ENCODE peak calls at places on chromosomes 4 and X, in eight cellular contexts. L is dorsolateral prefrontal cortex; Q is CD8-positive, alpha-beta T cell; P is Peyer's patch; Y is kidney; E is tibial artery; H is heart left ventricle; M is PC-3. G is an unnamed sample.

GRCh38 chrX:129731228-129731627 is 7.6 kb upstream of the XPNPEP2 start:
- DNase-seq in L (no peak), Q (no peak), P (no peak), Y (no peak), E (no peak), H (no peak), M (no peak), G (no peak)

GRCh38 chr4:15577508-15577907 is 77.6 kb downstream of the FBXL5 start:
- DNase-seq in L (no peak), Q (no peak), P (no peak), Y (no peak), E (no peak), H (no peak), M (no peak), G (no peak)

GRCh38 chr4:181181331-181181730 is 1061.9 kb upstream of the TENM3 start:
- DNase-seq in L (no peak), Q (no peak), P (no peak), Y (no peak), E (no peak), H (no peak), M (no peak), G (no peak)

GRCh38 chr4:165612936-165613335 is 234.1 kb downstream of the CPE start:
- DNase-seq in L (no peak), Q (no peak), P (no peak), Y (no peak), E (no peak), H (no peak), M (no peak), G (no peak)

GRCh38 chr4:158074851-158075250 is 98.0 kb downstream of the GASK1B start:
- DNase-seq in L (no peak), Q (no peak), P (no peak), Y (no peak), E (no peak), H (no peak), M (no peak), G (no peak)

GRCh38 chr4:124139044-124139443 is 573.5 kb downstream of the ANKRD50 start:
- DNase-seq in L (no peak), Q (no peak), P (no peak), Y (no peak), E (no peak), H (no peak), M (no peak), G (no peak)

GRCh38 chr4:89283226-89283974 is 24.2 kb downstream of the GPRIN3 start:
- DNase-seq in L (no peak), Q (peak), P (peak), Y (no peak), E (no peak), H (no peak), M (peak), G (peak)

GRCh38 chr4:8403173-8403753 is 37.3 kb downstream of the ACOX3 start:
- DNase-seq in L (peak), Q (peak), P (peak), Y (peak), E (peak), H (peak), M (peak), G (no peak)

GRCh38 chr4:147773261-147774184 is 41.6 kb downstream of the ARHGAP10 start:
- DNase-seq in L (no peak), Q (no peak), P (no peak), Y (no peak), E (no peak), H (no peak), M (peak), G (no peak)

GRCh38 chr4:25070512-25070911 is 39.8 kb upstream of the LGI2 start:
- DNase-seq in L (no peak), Q (no peak), P (no peak), Y (no peak), E (no peak), H (no peak), M (no peak), G (no peak)

GRCh38 chr4:80197601-80198444 is 520 bp downstream of the PRDM8 start:
- DNase-seq in L (peak), Q (no peak), P (no peak), Y (peak), E (no peak), H (no peak), M (no peak), G (no peak)

GRCh38 chr4:161813889-161814288 is 349.9 kb downstream of the FSTL5 start:
- DNase-seq in L (no peak), Q (no peak), P (no peak), Y (no peak), E (no peak), H (no peak), M (no peak), G (no peak)

GRCh38 chr4:150366487-150366999 is 215.4 kb upstream of the MAB21L2 start:
- DNase-seq in L (no peak), Q (no peak), P (no peak), Y (no peak), E (no peak), H (no peak), M (no peak), G (no peak)

GRCh38 chr4:84401669-84402068 is 97.4 kb downstream of the NKX6-1 start:
- DNase-seq in L (no peak), Q (no peak), P (no peak), Y (no peak), E (no peak), H (no peak), M (peak), G (no peak)

GRCh38 chrX:136028383-136028984 is 43.2 kb downstream of the SLC9A6 start:
- DNase-seq in L (no peak), Q (no peak), P (no peak), Y (no peak), E (no peak), H (no peak), M (peak), G (no peak)

GRCh38 chr4:169270156-169270809 is 473 bp downstream of the SH3RF1 start:
- DNase-seq in L (peak), Q (no peak), P (peak), Y (peak), E (peak), H (peak), M (peak), G (no peak)

GRCh38 chrX:13254870-13255269 is 65.0 kb downstream of the ATXN3L start:
- DNase-seq in L (no peak), Q (no peak), P (no peak), Y (no peak), E (no peak), H (no peak), M (no peak), G (no peak)

GRCh38 chr4:27366424-27366823 is 505.8 kb downstream of the STIM2 start:
- DNase-seq in L (no peak), Q (no peak), P (no peak), Y (no peak), E (no peak), H (no peak), M (peak), G (peak)

GRCh38 chr4:109729155-109729562 is 711 bp downstream of the PLA2G12A start:
- DNase-seq in L (no peak), Q (no peak), P (no peak), Y (no peak), E (no peak), H (no peak), M (no peak), G (no peak)

GRCh38 chr4:78645853-78646757 is 94.5 kb downstream of the ANXA3 start:
- DNase-seq in L (no peak), Q (no peak), P (no peak), Y (peak), E (peak), H (peak), M (peak), G (peak)

GRCh38 chr4:104475652-104476051 is 19.0 kb downstream of the CXXC4 start:
- DNase-seq in L (no peak), Q (no peak), P (no peak), Y (peak), E (no peak), H (no peak), M (no peak), G (no peak)

GRCh38 chr4:80172203-80172602 is 25.1 kb upstream of the PRDM8 start:
- DNase-seq in L (no peak), Q (no peak), P (no peak), Y (no peak), E (no peak), H (no peak), M (no peak), G (no peak)

GRCh38 chr4:110878413-110878812 is 255.5 kb upstream of the PITX2 start:
- DNase-seq in L (no peak), Q (no peak), P (no peak), Y (no peak), E (no peak), H (no peak), M (no peak), G (no peak)

GRCh38 chr4:77073981-77074865 is 1.6 kb downstream of the CCNI start:
- DNase-seq in L (no peak), Q (no peak), P (no peak), Y (no peak), E (no peak), H (no peak), M (no peak), G (no peak)

GRCh38 chr4:110518889-110519490 is 43.0 kb downstream of the ENPEP start:
- DNase-seq in L (no peak), Q (peak), P (no peak), Y (no peak), E (no peak), H (no peak), M (peak), G (no peak)

GRCh38 chrX:13128104-13128503 is 83.7 kb upstream of the FAM9C start:
- DNase-seq in L (no peak), Q (no peak), P (no peak), Y (no peak), E (no peak), H (no peak), M (peak), G (no peak)

DNA sequence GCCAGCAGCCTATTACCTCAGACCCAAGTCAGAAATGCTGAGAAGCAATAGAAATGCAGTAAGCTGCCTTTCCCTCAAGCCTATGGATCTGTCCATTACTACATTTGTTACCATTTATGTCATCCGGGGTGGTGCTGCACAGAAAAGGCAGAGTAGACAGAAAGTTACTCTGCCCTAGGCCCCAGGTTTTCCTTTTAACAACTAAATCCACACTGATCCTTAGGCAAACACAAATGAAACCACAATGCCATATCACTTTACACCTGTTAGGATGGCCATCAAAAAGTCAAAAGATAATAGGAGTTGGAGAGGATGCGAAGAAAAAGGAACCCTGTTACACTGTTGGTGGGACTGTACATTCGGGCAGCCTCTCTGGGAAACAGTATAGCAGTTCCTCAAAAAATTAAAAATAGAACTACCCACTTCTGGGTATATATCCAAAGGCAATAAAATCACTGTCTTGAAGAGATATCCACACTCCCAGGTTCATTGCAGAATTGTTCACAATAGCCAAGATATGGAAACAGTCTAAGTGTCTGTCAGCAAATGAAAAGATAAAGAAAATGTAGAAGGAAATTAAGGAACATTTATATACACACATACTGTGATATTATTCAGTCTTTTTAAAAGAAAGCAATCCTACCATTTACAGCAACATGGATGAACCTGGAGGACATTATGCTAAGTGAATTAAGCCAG is 186.3 kb downstream of the NWD2 start:
- DNase-seq in L (no peak), Q (no peak), P (no peak), Y (no peak), E (no peak), H (no peak), M (no peak), G (no peak)
- H3K27ac ChIP-seq in L (no peak), Q (no peak), P (peak), Y (peak), E (no peak), H (no peak), M (no peak), G (no peak)

GRCh38 chr4:140858897-140859296 is 102.7 kb upstream of the TBC1D9 start:
- DNase-seq in L (no peak), Q (no peak), P (no peak), Y (no peak), E (no peak), H (no peak), M (no peak), G (no peak)
- H3K27ac ChIP-seq in L (no peak), Q (no peak), P (peak), Y (no peak), E (no peak), H (peak), M (no peak), G (no peak)

GRCh38 chrX:133265331-133265730 is 47.2 kb upstream of the TFDP3 start:
- DNase-seq in L (no peak), Q (no peak), P (no peak), Y (peak), E (no peak), H (no peak), M (no peak), G (no peak)

GRCh38 chrX:133273180-133273579 is 55.0 kb upstream of the TFDP3 start:
- DNase-seq in L (no peak), Q (no peak), P (no peak), Y (no peak), E (no peak), H (no peak), M (no peak), G (no peak)

GRCh38 chrX:133269168-133269567 is 51.0 kb upstream of the TFDP3 start:
- DNase-seq in L (no peak), Q (no peak), P (no peak), Y (no peak), E (no peak), H (no peak), M (no peak), G (no peak)

GRCh38 chrX:133267621-133268020 is 49.5 kb upstream of the TFDP3 start:
- DNase-seq in L (no peak), Q (no peak), P (no peak), Y (no peak), E (no peak), H (no peak), M (no peak), G (no peak)
- H3K27ac ChIP-seq in L (no peak), Q (no peak), P (no peak), Y (no peak), E (no peak), H (no peak), M (no peak), G (no peak)

GRCh38 chr4:3532714-3533336 is 603 bp upstream of the LRPAP1 start:
- DNase-seq in L (no peak), Q (no peak), P (no peak), Y (no peak), E (peak), H (no peak), M (no peak), G (no peak)
- H3K27ac ChIP-seq in L (peak), Q (no peak), P (no peak), Y (no peak), E (peak), H (peak), M (no peak), G (no peak)

GRCh38 chrX:139828830-139829229 is 104.0 kb downstream of the ATP11C start:
- DNase-seq in L (no peak), Q (no peak), P (no peak), Y (no peak), E (no peak), H (no peak), M (no peak), G (no peak)

GRCh38 chrX:139832728-139833309 is 100.0 kb downstream of the ATP11C start:
- DNase-seq in L (no peak), Q (no peak), P (no peak), Y (no peak), E (no peak), H (no peak), M (peak), G (no peak)

GRCh38 chrX:139828037-139828436 is 104.8 kb downstream of the ATP11C start:
- DNase-seq in L (no peak), Q (no peak), P (no peak), Y (no peak), E (no peak), H (no peak), M (no peak), G (no peak)

GRCh38 chrX:139831689-139832456 is 101.0 kb downstream of the ATP11C start:
- DNase-seq in L (no peak), Q (no peak), P (no peak), Y (no peak), E (no peak), H (peak), M (peak), G (no peak)

GRCh38 chrX:139831017-139831416 is 101.8 kb downstream of the ATP11C start:
- DNase-seq in L (no peak), Q (no peak), P (no peak), Y (no peak), E (no peak), H (no peak), M (no peak), G (no peak)
- H3K27ac ChIP-seq in L (no peak), Q (no peak), P (no peak), Y (no peak), E (no peak), H (no peak), M (no peak), G (no peak)

DNA sequence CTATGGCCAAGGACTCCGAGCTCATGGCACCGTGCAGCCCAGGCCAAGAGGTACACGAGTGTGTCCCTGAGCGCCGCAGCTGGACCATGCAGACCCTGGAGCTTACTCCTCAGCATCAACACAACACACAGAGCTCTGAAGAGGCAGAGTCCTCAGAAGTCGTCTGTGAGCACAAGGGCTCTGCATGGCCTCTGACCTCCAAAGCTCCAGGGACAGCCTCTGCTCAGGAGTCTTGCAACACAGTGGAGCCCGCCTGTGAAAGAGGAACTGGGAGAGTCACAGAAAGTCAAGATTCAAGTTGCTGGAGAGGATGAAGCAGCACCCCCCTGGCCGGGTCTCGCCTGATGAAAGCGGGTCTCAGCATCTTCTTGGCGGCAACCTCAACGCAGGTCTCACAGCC is 2.9 kb downstream of the LRPAP1 start:
- DNase-seq in L (no peak), Q (no peak), P (no peak), Y (peak), E (peak), H (no peak), M (no peak), G (no peak)
- H3K27ac ChIP-seq in L (no peak), Q (no peak), P (no peak), Y (no peak), E (no peak), H (no peak), M (no peak), G (no peak)

DNA sequence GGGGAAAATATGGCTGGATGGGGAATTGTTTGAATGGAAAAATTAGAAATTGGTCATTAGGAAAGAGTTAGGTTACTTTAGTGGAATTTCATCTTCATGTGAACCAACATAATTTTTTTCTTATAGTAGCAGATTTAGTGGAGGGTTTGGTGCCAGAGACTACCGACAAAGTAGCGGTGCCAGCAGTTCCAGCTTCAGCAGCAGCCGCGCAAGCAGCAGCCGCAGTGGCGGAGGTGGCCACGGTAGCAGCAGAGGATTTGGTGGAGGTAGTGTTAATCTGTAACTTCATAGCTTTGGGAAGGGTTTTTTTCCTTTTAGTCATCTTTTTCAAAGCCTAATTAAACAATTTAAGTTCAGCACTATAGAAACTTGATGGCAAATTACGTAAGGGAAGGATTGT is 13.2 kb downstream of the DDX3X start:
- DNase-seq in L (no peak), Q (no peak), P (no peak), Y (no peak), E (no peak), H (no peak), M (no peak), G (no peak)
- H3K27ac ChIP-seq in L (no peak), Q (no peak), P (no peak), Y (no peak), E (no peak), H (no peak), M (no peak), G (no peak)

G was measured in epithelial cell of prostate.